ENCODE peak calls at places on chromosomes 11 and 22, in seven cellular contexts. One of them, this sample, is unnamed.
A peak's percentile ranks its signal among the peaks of the same experiment; 100 is the strongest.

GRCh38 chr11:102345923-102346322 is 1.1 kb upstream of the BIRC2 start:
- DNase-seq in RWPE1: peak; percentile 19
- DNase-seq in spleen: no peak
- DNase-seq in HL-60: no peak
- DNase-seq in cardiac fibroblast: peak; percentile 34
- DNase-seq in IMR-90: peak; percentile 83
- DNase-seq in A549: peak; percentile 37
- DNase-seq in this sample: peak; percentile 29

GRCh38 chr22:36225333-36225922 is 13.9 kb downstream of the APOL2 start:
- DNase-seq in cardiac fibroblast: no peak
- DNase-seq in A549: no peak
- DNase-seq in spleen: no peak
- DNase-seq in RWPE1: no peak
- DNase-seq in HL-60: no peak
- DNase-seq in IMR-90: no peak
- DNase-seq in this sample: no peak

GRCh38 chr11:119752946-119753345 is 23.9 kb upstream of the NECTIN1 start:
- DNase-seq in HL-60: no peak
- DNase-seq in cardiac fibroblast: no peak
- DNase-seq in spleen: peak; percentile 58
- DNase-seq in A549: no peak
- DNase-seq in IMR-90: no peak
- DNase-seq in RWPE1: no peak
- DNase-seq in this sample: no peak

GRCh38 chr11:22927793-22928192 is 67.5 kb upstream of the CCDC179 start:
- DNase-seq in A549: no peak
- DNase-seq in cardiac fibroblast: no peak
- DNase-seq in IMR-90: no peak
- DNase-seq in HL-60: no peak
- DNase-seq in RWPE1: no peak
- DNase-seq in spleen: no peak
- DNase-seq in this sample: no peak

GRCh38 chr11:2665747-2666710 is 33.8 kb downstream of the KCNQ1OT1 start:
- DNase-seq in spleen: peak; percentile 42
- DNase-seq in RWPE1: no peak
- DNase-seq in cardiac fibroblast: peak; percentile 36
- DNase-seq in HL-60: no peak
- DNase-seq in IMR-90: no peak
- DNase-seq in A549: no peak
- DNase-seq in this sample: no peak

GRCh38 chr22:23394525-23395326 is 185.4 kb downstream of the IGLL1 start:
- DNase-seq in spleen: no peak
- DNase-seq in IMR-90: no peak
- DNase-seq in HL-60: no peak
- DNase-seq in RWPE1: no peak
- DNase-seq in A549: no peak
- DNase-seq in cardiac fibroblast: no peak
- DNase-seq in this sample: no peak

GRCh38 chr22:29623553-29624169 is 20.2 kb downstream of the NF2 start:
- DNase-seq in A549: no peak
- DNase-seq in cardiac fibroblast: no peak
- DNase-seq in RWPE1: no peak
- DNase-seq in spleen: no peak
- DNase-seq in HL-60: peak; percentile 36
- DNase-seq in IMR-90: no peak
- DNase-seq in this sample: no peak

GRCh38 chr22:50608996-50609395 is 8.4 kb downstream of the MAPK8IP2 start:
- DNase-seq in A549: no peak
- DNase-seq in RWPE1: no peak
- DNase-seq in cardiac fibroblast: no peak
- DNase-seq in spleen: peak; percentile 61
- DNase-seq in HL-60: no peak
- DNase-seq in IMR-90: no peak
- DNase-seq in this sample: no peak

GRCh38 chr11:2266586-2267305 is 3.6 kb downstream of the ASCL2 start:
- DNase-seq in HL-60: no peak
- DNase-seq in spleen: no peak
- DNase-seq in A549: no peak
- DNase-seq in IMR-90: no peak
- DNase-seq in cardiac fibroblast: no peak
- DNase-seq in RWPE1: no peak
- DNase-seq in this sample: no peak

GRCh38 chr11:124923296-124923695 is 4.2 kb downstream of the HEPN1 start:
- DNase-seq in spleen: no peak
- DNase-seq in cardiac fibroblast: no peak
- DNase-seq in RWPE1: no peak
- DNase-seq in HL-60: no peak
- DNase-seq in IMR-90: no peak
- DNase-seq in A549: no peak
- DNase-seq in this sample: no peak

GRCh38 chr22:22746963-22747933 is 102.8 kb downstream of the GGTLC2 start:
- DNase-seq in RWPE1: no peak
- DNase-seq in IMR-90: no peak
- DNase-seq in cardiac fibroblast: no peak
- DNase-seq in HL-60: no peak
- DNase-seq in spleen: no peak
- DNase-seq in A549: no peak
- DNase-seq in this sample: no peak

GRCh38 chr11:75031771-75032549 is 43.2 kb downstream of the NEU3 start:
- DNase-seq in RWPE1: peak; percentile 55
- DNase-seq in HL-60: peak; percentile 65
- DNase-seq in spleen: peak; percentile 85
- DNase-seq in cardiac fibroblast: peak; percentile 81
- DNase-seq in A549: peak; percentile 71
- DNase-seq in IMR-90: peak; percentile 78
- DNase-seq in this sample: peak; percentile 82

DNA sequence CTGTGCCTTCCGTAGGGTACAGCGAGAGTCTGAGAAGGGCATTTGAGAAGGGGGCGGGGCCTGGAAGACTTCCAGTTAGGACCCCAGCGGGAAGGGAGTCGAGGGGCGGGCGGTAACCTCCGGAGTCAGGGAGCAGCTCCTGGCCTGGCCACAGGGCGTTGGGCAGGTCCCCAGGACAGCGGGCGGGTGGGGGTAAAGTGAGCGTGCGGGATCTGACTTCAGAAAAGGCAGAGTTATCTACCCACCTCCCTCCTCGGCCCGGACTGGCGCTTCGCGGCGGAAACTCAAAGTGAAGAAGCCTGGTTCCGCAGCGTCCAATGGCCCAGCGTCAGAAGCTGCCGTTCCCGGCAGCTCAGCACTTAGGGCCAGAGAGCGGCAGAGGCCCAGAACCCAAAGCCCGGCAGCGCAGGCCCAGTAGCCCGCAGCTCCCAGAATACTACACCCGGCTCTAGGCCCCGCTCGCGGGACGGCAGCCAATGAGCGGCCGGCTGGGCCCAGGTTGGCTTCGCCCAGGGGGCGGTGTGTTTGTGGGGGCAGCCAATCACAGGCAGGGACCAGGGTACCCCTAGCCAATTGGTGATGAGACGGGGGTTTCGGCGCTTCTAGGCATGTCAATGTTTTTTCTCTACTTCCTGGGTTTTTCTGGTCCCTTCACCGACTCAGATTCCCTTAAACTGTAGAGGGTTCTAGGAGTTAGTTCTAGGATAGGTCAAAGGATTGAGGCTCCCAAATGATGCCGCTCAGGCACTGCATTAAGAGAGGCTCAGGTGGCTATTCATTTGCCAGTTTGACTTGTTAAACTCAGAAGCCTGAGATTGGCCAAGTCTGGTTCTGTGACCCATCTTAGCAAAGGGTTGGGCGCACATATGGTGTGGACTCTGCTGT is at the start of gene TRIM68:
- DNase-seq in spleen: peak; percentile 98
- DNase-seq in HL-60: peak; percentile 97
- DNase-seq in A549: peak; percentile 96
- DNase-seq in IMR-90: peak; percentile 95
- DNase-seq in RWPE1: peak; percentile 98
- DNase-seq in cardiac fibroblast: peak; percentile 97
- DNase-seq in this sample: peak; percentile 96
- TF ChIP-seq CTCF in spleen: peak; percentile 19
- TF ChIP-seq CTCF in HL-60: no peak
- TF ChIP-seq CTCF in A549: no peak
- TF ChIP-seq CTCF in IMR-90: no peak
- TF ChIP-seq CTCF in RWPE1: no peak
- TF ChIP-seq CTCF in cardiac fibroblast: no peak
- TF ChIP-seq CTCF in this sample: no peak

GRCh38 chr11:67371199-67371548 is 2.2 kb downstream of the CLCF1 start:
- DNase-seq in spleen: no peak
- DNase-seq in A549: no peak
- DNase-seq in cardiac fibroblast: no peak
- DNase-seq in IMR-90: no peak
- DNase-seq in HL-60: peak; percentile 82
- DNase-seq in RWPE1: no peak
- DNase-seq in this sample: no peak

GRCh38 chr11:67372993-67373915 is at the start of gene CLCF1:
- DNase-seq in A549: peak; percentile 96
- DNase-seq in HL-60: peak; percentile 90
- DNase-seq in RWPE1: peak; percentile 77
- DNase-seq in spleen: peak; percentile 94
- DNase-seq in cardiac fibroblast: peak; percentile 89
- DNase-seq in IMR-90: peak; percentile 81
- DNase-seq in this sample: peak; percentile 68

GRCh38 chr11:67370351-67371076 is 2.9 kb downstream of the CLCF1 start:
- DNase-seq in spleen: no peak
- DNase-seq in A549: no peak
- DNase-seq in RWPE1: no peak
- DNase-seq in IMR-90: peak; percentile 87
- DNase-seq in cardiac fibroblast: peak; percentile 60
- DNase-seq in HL-60: no peak
- DNase-seq in this sample: no peak

GRCh38 chr11:67372232-67372992 is 986 bp downstream of the CLCF1 start:
- DNase-seq in IMR-90: no peak
- DNase-seq in HL-60: peak; percentile 22
- DNase-seq in A549: no peak
- DNase-seq in spleen: peak; percentile 87
- DNase-seq in cardiac fibroblast: no peak
- DNase-seq in RWPE1: no peak
- DNase-seq in this sample: no peak

DNA sequence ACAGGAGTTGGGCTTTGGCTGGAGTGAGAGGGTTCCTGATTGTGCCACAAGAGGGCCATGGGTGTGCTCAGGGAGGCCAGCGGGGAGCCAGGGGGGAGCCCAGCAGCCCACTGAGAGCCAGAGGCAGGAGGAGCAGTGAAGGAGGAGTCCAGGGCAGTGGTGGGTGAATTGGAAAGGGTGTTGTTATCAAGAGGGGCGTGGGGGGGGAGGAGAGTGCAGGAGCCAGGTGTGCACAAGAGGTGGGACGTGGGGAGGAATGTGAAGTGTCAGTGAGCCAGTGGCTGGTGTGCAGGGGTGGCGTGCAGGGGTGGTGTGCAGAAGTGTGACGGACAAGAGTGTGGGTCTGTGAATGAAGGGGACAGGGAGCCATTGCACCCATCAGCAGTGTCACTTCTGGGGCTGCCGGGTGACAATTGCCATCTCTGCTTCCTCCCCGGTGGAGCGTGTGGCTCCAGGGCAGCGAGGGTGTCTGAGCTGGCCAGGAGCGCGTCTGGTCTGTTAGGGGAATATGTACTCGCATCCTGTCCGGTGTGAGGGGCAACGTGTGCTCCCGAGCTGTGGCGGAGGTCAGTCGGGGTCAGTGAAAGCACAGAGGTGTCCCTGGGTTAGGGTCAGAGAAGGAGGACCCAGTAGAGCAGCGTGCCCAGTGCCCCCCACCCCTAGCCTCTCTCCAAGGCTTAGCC is 1.7 kb downstream of the CLCF1 start:
- DNase-seq in cardiac fibroblast: peak; percentile 69
- DNase-seq in HL-60: peak; percentile 46
- DNase-seq in A549: peak; percentile 74
- DNase-seq in RWPE1: no peak
- DNase-seq in IMR-90: peak; percentile 52
- DNase-seq in spleen: peak; percentile 83
- DNase-seq in this sample: peak; percentile 61
- TF ChIP-seq CTCF in cardiac fibroblast: peak; percentile 69
- TF ChIP-seq CTCF in HL-60: no peak
- TF ChIP-seq CTCF in A549: peak; percentile 37
- TF ChIP-seq CTCF in RWPE1: peak; percentile 55
- TF ChIP-seq CTCF in IMR-90: peak; percentile 58
- TF ChIP-seq CTCF in spleen: peak; percentile 63
- TF ChIP-seq CTCF in this sample: peak; percentile 37

DNA sequence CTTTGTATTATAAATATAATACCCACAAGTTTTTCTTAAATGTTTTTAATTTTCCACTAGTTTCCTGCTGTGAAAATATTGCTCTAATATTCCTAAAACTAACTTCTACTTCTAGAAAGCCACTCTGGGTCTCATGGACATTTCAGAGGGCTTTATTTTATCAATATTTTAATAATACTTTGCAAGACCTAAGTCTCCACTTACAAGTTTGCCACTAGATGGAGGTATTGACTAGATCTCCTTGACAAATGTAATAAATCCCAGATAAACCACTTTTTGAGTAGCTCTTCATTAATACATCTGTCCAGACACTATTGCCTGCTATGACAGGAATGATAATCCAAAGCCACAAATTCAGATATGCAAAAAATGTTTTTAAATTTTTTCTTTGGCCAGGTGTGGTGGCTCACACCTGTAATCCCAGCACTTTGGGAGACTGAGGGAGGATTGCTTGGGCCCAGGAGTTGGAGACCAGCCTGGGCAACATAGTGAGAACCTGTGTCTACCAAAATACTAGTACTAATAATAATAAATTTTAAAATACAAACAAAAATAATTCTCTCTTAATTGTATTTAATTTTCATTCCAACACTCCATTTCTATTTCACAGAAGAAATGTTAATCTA is 3.5 kb upstream of the ACAT1 start:
- DNase-seq in HL-60: no peak
- DNase-seq in spleen: no peak
- DNase-seq in A549: peak; percentile 63
- DNase-seq in RWPE1: peak; percentile 44
- DNase-seq in IMR-90: peak; percentile 76
- DNase-seq in cardiac fibroblast: peak; percentile 82
- DNase-seq in this sample: no peak
- TF ChIP-seq CTCF in HL-60: peak; percentile 13
- TF ChIP-seq CTCF in spleen: peak; percentile 61
- TF ChIP-seq CTCF in A549: peak; percentile 58
- TF ChIP-seq CTCF in RWPE1: peak; percentile 70
- TF ChIP-seq CTCF in IMR-90: peak; percentile 69
- TF ChIP-seq CTCF in cardiac fibroblast: peak; percentile 67
- TF ChIP-seq CTCF in this sample: no peak

GRCh38 chr11:76673164-76674142 is 2.9 kb upstream of the LRRC32 start:
- DNase-seq in spleen: no peak
- DNase-seq in A549: no peak
- DNase-seq in cardiac fibroblast: no peak
- DNase-seq in HL-60: no peak
- DNase-seq in RWPE1: no peak
- DNase-seq in IMR-90: no peak
- DNase-seq in this sample: no peak

GRCh38 chr11:76672431-76673163 is 2.0 kb upstream of the LRRC32 start:
- DNase-seq in RWPE1: no peak
- DNase-seq in A549: no peak
- DNase-seq in IMR-90: no peak
- DNase-seq in spleen: peak; percentile 94
- DNase-seq in cardiac fibroblast: peak; percentile 13
- DNase-seq in HL-60: no peak
- DNase-seq in this sample: no peak

GRCh38 chr11:76677010-76677771 is 6.6 kb upstream of the LRRC32 start:
- DNase-seq in spleen: no peak
- DNase-seq in HL-60: no peak
- DNase-seq in IMR-90: peak; percentile 31
- DNase-seq in A549: no peak
- DNase-seq in cardiac fibroblast: peak; percentile 16
- DNase-seq in RWPE1: no peak
- DNase-seq in this sample: no peak

GRCh38 chr11:76671626-76672309 is 1.2 kb upstream of the LRRC32 start:
- DNase-seq in IMR-90: no peak
- DNase-seq in cardiac fibroblast: no peak
- DNase-seq in RWPE1: no peak
- DNase-seq in spleen: peak; percentile 64
- DNase-seq in A549: no peak
- DNase-seq in HL-60: no peak
- DNase-seq in this sample: no peak

GRCh38 chr11:76674517-76675400 is 4.2 kb upstream of the LRRC32 start:
- DNase-seq in spleen: no peak
- DNase-seq in RWPE1: no peak
- DNase-seq in A549: no peak
- DNase-seq in IMR-90: no peak
- DNase-seq in cardiac fibroblast: no peak
- DNase-seq in HL-60: no peak
- DNase-seq in this sample: no peak
- TF ChIP-seq CTCF in spleen: no peak
- TF ChIP-seq CTCF in RWPE1: no peak
- TF ChIP-seq CTCF in A549: no peak
- TF ChIP-seq CTCF in IMR-90: no peak
- TF ChIP-seq CTCF in cardiac fibroblast: no peak
- TF ChIP-seq CTCF in HL-60: no peak
- TF ChIP-seq CTCF in this sample: no peak